ENCODE peak calls at places on chromosomes 4 and X, in four cellular contexts. One of them, this sample, is unnamed.

GRCh38 chr4:82989567-82990429 is 20.8 kb downstream of the LIN54 start:
- DNase-seq in right cardiac atrium: no peak
- DNase-seq in left lung: no peak
- DNase-seq in stomach: no peak
- DNase-seq in this sample: no peak

GRCh38 chrX:1306909-1307625 is 29.5 kb upstream of the IL3RA start:
- DNase-seq in left lung: peak; percentile 18
- DNase-seq in stomach: no peak
- DNase-seq in right cardiac atrium: no peak
- DNase-seq in this sample: no peak

GRCh38 chrX:47311857-47312774 is 58.3 kb upstream of the ZNF157 start:
- DNase-seq in left lung: no peak
- DNase-seq in stomach: peak; percentile 55
- DNase-seq in right cardiac atrium: peak; percentile 71
- DNase-seq in this sample: peak; percentile 54

GRCh38 chrX:17104433-17104832 is 158.0 kb downstream of the REPS2 start:
- DNase-seq in right cardiac atrium: no peak
- DNase-seq in left lung: no peak
- DNase-seq in stomach: no peak
- DNase-seq in this sample: no peak

GRCh38 chr4:75916091-75916661 is 13.9 kb upstream of the PPEF2 start:
- DNase-seq in left lung: no peak
- DNase-seq in stomach: no peak
- DNase-seq in right cardiac atrium: no peak
- DNase-seq in this sample: no peak

GRCh38 chrX:132022115-132022862 is 813 bp upstream of the STK26 start:
- DNase-seq in left lung: no peak
- DNase-seq in right cardiac atrium: no peak
- DNase-seq in stomach: no peak
- DNase-seq in this sample: no peak

GRCh38 chr4:106985830-106986229 is 50.3 kb downstream of the DKK2 start:
- DNase-seq in left lung: no peak
- DNase-seq in stomach: no peak
- DNase-seq in right cardiac atrium: no peak
- DNase-seq in this sample: no peak

GRCh38 chrX:118550792-118551191 is 55.2 kb downstream of the DOCK11 start:
- DNase-seq in left lung: no peak
- DNase-seq in right cardiac atrium: no peak
- DNase-seq in stomach: no peak
- DNase-seq in this sample: no peak

GRCh38 chrX:56600141-56600540 is 36.7 kb downstream of the UBQLN2 start:
- DNase-seq in right cardiac atrium: no peak
- DNase-seq in left lung: no peak
- DNase-seq in stomach: no peak
- DNase-seq in this sample: no peak

GRCh38 chrX:129522184-129523059 is 868 bp downstream of the SMARCA1 start:
- DNase-seq in left lung: peak; percentile 66
- DNase-seq in stomach: peak; percentile 63
- DNase-seq in right cardiac atrium: peak; percentile 77
- DNase-seq in this sample: peak; percentile 56

This sample was measured in lower lobe of right lung.